ENCODE peak calls at places on chromosomes 13 and 19, in seven cellular contexts. One of them, this sample, is unnamed. For H3K4me1, the result is how much of the 10 kb centered on the place peaks cover.

GRCh38 chr19:4722671-4723464 is 774 bp downstream of the DPP9 start:
- DNase-seq in right cardiac atrium: peak
- DNase-seq in cardiac muscle cell: no peak
- DNase-seq in body of pancreas: peak
- DNase-seq in lower lobe of right lung: peak
- DNase-seq in fibroblast of lung: peak
- DNase-seq in Panc1: no peak
- DNase-seq in this sample: no peak

GRCh38 chr19:51407631-51408131 is 9.8 kb downstream of the SIGLEC10 start:
- DNase-seq in right cardiac atrium: no peak
- DNase-seq in cardiac muscle cell: peak
- DNase-seq in body of pancreas: peak
- DNase-seq in lower lobe of right lung: no peak
- DNase-seq in fibroblast of lung: no peak
- DNase-seq in Panc1: no peak
- DNase-seq in this sample: no peak

GRCh38 chr19:33286899-33287298 is 15.4 kb downstream of the CEBPA start:
- DNase-seq in right cardiac atrium: peak
- DNase-seq in cardiac muscle cell: no peak
- DNase-seq in body of pancreas: no peak
- DNase-seq in lower lobe of right lung: no peak
- DNase-seq in fibroblast of lung: no peak
- DNase-seq in Panc1: no peak
- DNase-seq in this sample: no peak

GRCh38 chr19:28283592-28283991 is 929.4 kb downstream of the UQCRFS1 start:
- DNase-seq in right cardiac atrium: no peak
- DNase-seq in cardiac muscle cell: no peak
- DNase-seq in body of pancreas: no peak
- DNase-seq in lower lobe of right lung: no peak
- DNase-seq in fibroblast of lung: no peak
- DNase-seq in Panc1: no peak
- DNase-seq in this sample: no peak

GRCh38 chr19:14432817-14433453 is at the start of gene PKN1:
- DNase-seq in right cardiac atrium: peak
- DNase-seq in cardiac muscle cell: peak
- DNase-seq in body of pancreas: peak
- DNase-seq in lower lobe of right lung: peak
- DNase-seq in fibroblast of lung: no peak
- DNase-seq in Panc1: no peak
- DNase-seq in this sample: no peak

GRCh38 chr13:51590966-51591627 is 6.8 kb downstream of the WDFY2 start:
- DNase-seq in right cardiac atrium: no peak
- DNase-seq in cardiac muscle cell: peak
- DNase-seq in body of pancreas: peak
- DNase-seq in lower lobe of right lung: no peak
- DNase-seq in fibroblast of lung: peak
- DNase-seq in Panc1: peak
- DNase-seq in this sample: peak

GRCh38 chr13:107590556-107590955 is 624.8 kb downstream of the LIG4 start:
- DNase-seq in right cardiac atrium: no peak
- DNase-seq in cardiac muscle cell: no peak
- DNase-seq in body of pancreas: no peak
- DNase-seq in lower lobe of right lung: no peak
- DNase-seq in fibroblast of lung: peak
- DNase-seq in Panc1: no peak
- DNase-seq in this sample: no peak

GRCh38 chr19:14167594-14168138 is 31.3 kb upstream of the ASF1B start:
- DNase-seq in right cardiac atrium: no peak
- DNase-seq in cardiac muscle cell: no peak
- DNase-seq in body of pancreas: no peak
- DNase-seq in lower lobe of right lung: no peak
- DNase-seq in fibroblast of lung: no peak
- DNase-seq in Panc1: no peak
- DNase-seq in this sample: no peak

GRCh38 chr13:22110368-22110767 is 439.5 kb downstream of the FGF9 start:
- DNase-seq in right cardiac atrium: peak
- DNase-seq in cardiac muscle cell: no peak
- DNase-seq in body of pancreas: peak
- DNase-seq in lower lobe of right lung: no peak
- DNase-seq in fibroblast of lung: no peak
- DNase-seq in Panc1: no peak
- DNase-seq in this sample: no peak

GRCh38 chr19:7067716-7068115 is 1.8 kb upstream of the ZNF557 start:
- DNase-seq in right cardiac atrium: no peak
- DNase-seq in cardiac muscle cell: no peak
- DNase-seq in body of pancreas: no peak
- DNase-seq in lower lobe of right lung: no peak
- DNase-seq in fibroblast of lung: peak
- DNase-seq in Panc1: no peak
- DNase-seq in this sample: peak

GRCh38 chr13:112733112-112733511 is 43.3 kb downstream of the ATP11A start:
- DNase-seq in right cardiac atrium: no peak
- DNase-seq in cardiac muscle cell: no peak
- DNase-seq in body of pancreas: no peak
- DNase-seq in lower lobe of right lung: no peak
- DNase-seq in fibroblast of lung: no peak
- DNase-seq in Panc1: no peak
- DNase-seq in this sample: no peak

GRCh38 chr13:51444922-51445321 is 7.9 kb downstream of the INTS6 start:
- DNase-seq in right cardiac atrium: no peak
- DNase-seq in cardiac muscle cell: no peak
- DNase-seq in body of pancreas: no peak
- DNase-seq in lower lobe of right lung: no peak
- DNase-seq in fibroblast of lung: peak
- DNase-seq in Panc1: no peak
- DNase-seq in this sample: no peak

GRCh38 chr13:55572408-55572807 is 1568.3 kb upstream of the PRR20A start:
- DNase-seq in right cardiac atrium: no peak
- DNase-seq in cardiac muscle cell: no peak
- DNase-seq in body of pancreas: no peak
- DNase-seq in lower lobe of right lung: no peak
- DNase-seq in fibroblast of lung: no peak
- DNase-seq in Panc1: no peak
- DNase-seq in this sample: no peak

GRCh38 chr13:60611523-60611922 is 214.5 kb downstream of the TDRD3 start:
- DNase-seq in right cardiac atrium: no peak
- DNase-seq in cardiac muscle cell: no peak
- DNase-seq in body of pancreas: no peak
- DNase-seq in lower lobe of right lung: no peak
- DNase-seq in fibroblast of lung: no peak
- DNase-seq in Panc1: no peak
- DNase-seq in this sample: no peak

GRCh38 chr19:29489182-29489951 is 36.4 kb upstream of the VSTM2B start:
- DNase-seq in right cardiac atrium: no peak
- DNase-seq in cardiac muscle cell: no peak
- DNase-seq in body of pancreas: no peak
- DNase-seq in lower lobe of right lung: peak
- DNase-seq in fibroblast of lung: no peak
- DNase-seq in Panc1: no peak
- DNase-seq in this sample: no peak

GRCh38 chr13:113135281-113135760 is 12.7 kb downstream of the F10 start:
- DNase-seq in right cardiac atrium: no peak
- DNase-seq in cardiac muscle cell: no peak
- DNase-seq in body of pancreas: no peak
- DNase-seq in lower lobe of right lung: no peak
- DNase-seq in fibroblast of lung: no peak
- DNase-seq in Panc1: no peak
- DNase-seq in this sample: no peak

GRCh38 chr19:33301900-33302174 is 497 bp downstream of the CEBPA start:
- DNase-seq in right cardiac atrium: peak
- DNase-seq in cardiac muscle cell: peak
- DNase-seq in body of pancreas: no peak
- DNase-seq in lower lobe of right lung: no peak
- DNase-seq in fibroblast of lung: no peak
- DNase-seq in Panc1: no peak
- DNase-seq in this sample: no peak

GRCh38 chr13:26382843-26383242 is 128.9 kb downstream of the CDK8 start:
- DNase-seq in right cardiac atrium: no peak
- DNase-seq in cardiac muscle cell: no peak
- DNase-seq in body of pancreas: no peak
- DNase-seq in lower lobe of right lung: no peak
- DNase-seq in fibroblast of lung: no peak
- DNase-seq in Panc1: no peak
- DNase-seq in this sample: no peak

GRCh38 chr19:30682576-30683536 is 310.7 kb downstream of the ZNF536 start:
- DNase-seq in right cardiac atrium: peak
- DNase-seq in cardiac muscle cell: peak
- DNase-seq in body of pancreas: peak
- DNase-seq in lower lobe of right lung: peak
- DNase-seq in fibroblast of lung: peak
- DNase-seq in Panc1: peak
- DNase-seq in this sample: peak

GRCh38 chr13:35478384-35479222 is 2.1 kb upstream of the MAB21L1 start:
- DNase-seq in right cardiac atrium: peak
- DNase-seq in cardiac muscle cell: peak
- DNase-seq in body of pancreas: no peak
- DNase-seq in lower lobe of right lung: no peak
- DNase-seq in fibroblast of lung: no peak
- DNase-seq in Panc1: no peak
- DNase-seq in this sample: no peak

GRCh38 chr19:18768997-18769891 is 21.9 kb downstream of the COMP start:
- DNase-seq in right cardiac atrium: peak
- DNase-seq in cardiac muscle cell: no peak
- DNase-seq in body of pancreas: no peak
- DNase-seq in lower lobe of right lung: peak
- DNase-seq in fibroblast of lung: no peak
- DNase-seq in Panc1: no peak
- DNase-seq in this sample: no peak

GRCh38 chr13:113992276-113993005 is 18.6 kb upstream of the C13orf46 start:
- DNase-seq in right cardiac atrium: peak
- DNase-seq in cardiac muscle cell: no peak
- DNase-seq in body of pancreas: no peak
- DNase-seq in lower lobe of right lung: peak
- DNase-seq in fibroblast of lung: no peak
- DNase-seq in Panc1: no peak
- DNase-seq in this sample: no peak

GRCh38 chr13:73138276-73138950 is 79.6 kb downstream of the KLF5 start:
- DNase-seq in right cardiac atrium: no peak
- DNase-seq in cardiac muscle cell: no peak
- DNase-seq in body of pancreas: peak
- DNase-seq in lower lobe of right lung: no peak
- DNase-seq in fibroblast of lung: peak
- DNase-seq in Panc1: no peak
- DNase-seq in this sample: peak

GRCh38 chr19:39345956-39346355 is 3.7 kb downstream of the SAMD4B start:
- DNase-seq in right cardiac atrium: no peak
- DNase-seq in cardiac muscle cell: no peak
- DNase-seq in body of pancreas: no peak
- DNase-seq in lower lobe of right lung: no peak
- DNase-seq in fibroblast of lung: no peak
- DNase-seq in Panc1: no peak
- DNase-seq in this sample: no peak
- H3K27ac ChIP-seq in right cardiac atrium: no peak
- H3K27ac ChIP-seq in cardiac muscle cell: no peak
- H3K27ac ChIP-seq in body of pancreas: no peak
- H3K27ac ChIP-seq in lower lobe of right lung: no peak
- H3K27ac ChIP-seq in fibroblast of lung: no peak
- H3K27ac ChIP-seq in Panc1: no peak
- H3K27ac ChIP-seq in this sample: no peak

GRCh38 chr19:38006361-38007045 is 99.5 kb downstream of the SIPA1L3 start:
- DNase-seq in right cardiac atrium: no peak
- DNase-seq in cardiac muscle cell: no peak
- DNase-seq in body of pancreas: no peak
- DNase-seq in lower lobe of right lung: no peak
- DNase-seq in fibroblast of lung: no peak
- DNase-seq in Panc1: no peak
- DNase-seq in this sample: no peak
- H3K4me1 ChIP-seq in right cardiac atrium: under half
- H3K4me1 ChIP-seq in cardiac muscle cell: under half
- H3K4me1 ChIP-seq in body of pancreas: under half
- H3K4me1 ChIP-seq in lower lobe of right lung: under half
- H3K4me1 ChIP-seq in fibroblast of lung: under half
- H3K4me1 ChIP-seq in Panc1: under half
- H3K4me1 ChIP-seq in this sample: under half

GRCh38 chr19:48815870-48816501 is 5.2 kb upstream of the BCAT2 start:
- DNase-seq in right cardiac atrium: no peak
- DNase-seq in cardiac muscle cell: peak
- DNase-seq in body of pancreas: peak
- DNase-seq in lower lobe of right lung: no peak
- DNase-seq in fibroblast of lung: peak
- DNase-seq in Panc1: no peak
- DNase-seq in this sample: peak

GRCh38 chr19:48810151-48810550 is 678 bp downstream of the BCAT2 start:
- DNase-seq in right cardiac atrium: no peak
- DNase-seq in cardiac muscle cell: no peak
- DNase-seq in body of pancreas: no peak
- DNase-seq in lower lobe of right lung: no peak
- DNase-seq in fibroblast of lung: no peak
- DNase-seq in Panc1: no peak
- DNase-seq in this sample: no peak

GRCh38 chr19:48812094-48812929 is 1.5 kb upstream of the BCAT2 start:
- DNase-seq in right cardiac atrium: peak
- DNase-seq in cardiac muscle cell: peak
- DNase-seq in body of pancreas: peak
- DNase-seq in lower lobe of right lung: peak
- DNase-seq in fibroblast of lung: peak
- DNase-seq in Panc1: no peak
- DNase-seq in this sample: no peak

GRCh38 chr19:48814895-48815294 is 4.1 kb upstream of the BCAT2 start:
- DNase-seq in right cardiac atrium: no peak
- DNase-seq in cardiac muscle cell: no peak
- DNase-seq in body of pancreas: no peak
- DNase-seq in lower lobe of right lung: no peak
- DNase-seq in fibroblast of lung: no peak
- DNase-seq in Panc1: no peak
- DNase-seq in this sample: no peak

GRCh38 chr19:48813123-48813911 is 2.5 kb upstream of the BCAT2 start:
- DNase-seq in right cardiac atrium: peak
- DNase-seq in cardiac muscle cell: no peak
- DNase-seq in body of pancreas: no peak
- DNase-seq in lower lobe of right lung: no peak
- DNase-seq in fibroblast of lung: no peak
- DNase-seq in Panc1: no peak
- DNase-seq in this sample: peak
- H3K27ac ChIP-seq in right cardiac atrium: peak
- H3K27ac ChIP-seq in cardiac muscle cell: peak
- H3K27ac ChIP-seq in body of pancreas: peak
- H3K27ac ChIP-seq in lower lobe of right lung: peak
- H3K27ac ChIP-seq in fibroblast of lung: no peak
- H3K27ac ChIP-seq in Panc1: no peak
- H3K27ac ChIP-seq in this sample: no peak

DNA sequence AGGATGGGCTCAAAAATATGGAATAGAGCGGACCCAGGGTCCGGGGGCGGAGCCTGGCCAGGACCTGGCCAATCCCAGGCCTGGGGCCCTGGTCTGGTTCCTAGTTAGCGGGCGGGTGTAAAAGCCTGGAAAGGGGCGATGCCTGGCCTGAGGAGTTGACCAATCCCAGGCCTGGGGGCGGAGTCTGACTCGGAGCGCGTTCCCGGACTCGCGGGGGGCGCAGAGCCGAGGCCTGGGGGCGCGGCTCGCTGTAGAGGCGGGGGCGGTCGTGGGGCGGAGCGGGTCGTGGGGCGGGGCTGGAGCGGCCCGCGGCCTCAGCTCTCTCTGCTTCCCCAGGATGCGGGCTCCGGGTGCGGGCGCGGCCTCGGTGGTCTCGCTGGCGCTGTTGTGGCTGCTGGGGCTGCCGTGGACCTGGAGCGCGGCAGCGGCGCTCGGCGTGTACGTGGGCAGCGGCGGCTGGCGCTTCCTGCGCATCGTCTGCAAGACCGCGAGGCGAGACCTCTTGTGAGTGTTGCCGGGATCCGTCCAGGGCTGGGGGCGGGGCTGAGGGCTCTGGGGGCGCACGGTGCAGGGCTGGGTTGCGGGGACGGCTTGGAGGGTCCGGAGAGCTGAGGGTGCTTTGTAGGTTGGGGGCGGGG is at the start of gene SLC27A1:
- DNase-seq in right cardiac atrium: peak
- DNase-seq in cardiac muscle cell: peak
- DNase-seq in body of pancreas: peak
- DNase-seq in lower lobe of right lung: peak
- DNase-seq in fibroblast of lung: peak
- DNase-seq in Panc1: no peak
- DNase-seq in this sample: peak
- H3K4me1 ChIP-seq in right cardiac atrium: under half
- H3K4me1 ChIP-seq in cardiac muscle cell: under half
- H3K4me1 ChIP-seq in body of pancreas: under half
- H3K4me1 ChIP-seq in lower lobe of right lung: under half
- H3K4me1 ChIP-seq in fibroblast of lung: under half
- H3K4me1 ChIP-seq in Panc1: under half
- H3K4me1 ChIP-seq in this sample: under half

This sample was measured in trophoblast cell.